ENCODE peak calls at places on chromosomes 13 and 19, in six cellular contexts. E is neural progenitor cell; P is hepatocyte; Q is CD4-positive, alpha-beta T cell; X is transverse colon; R is IMR-90. Z is an unnamed sample.

GRCh38 chr19:33401683-33402420 is 28.3 kb downstream of the CEBPG start:
- DNase-seq in E (no peak), P (no peak), Q (no peak), X (no peak), R (no peak), Z (no peak)

GRCh38 chr13:96540656-96541055 is 450.7 kb downstream of the HS6ST3 start:
- DNase-seq in E (no peak), P (no peak), Q (no peak), X (no peak), R (no peak), Z (no peak)

GRCh38 chr13:44420376-44421220 is 47.0 kb downstream of the SERP2 start:
- DNase-seq in E (no peak), P (no peak), Q (no peak), X (no peak), R (no peak), Z (peak)

GRCh38 chr13:104759069-104759468 is 1692.9 kb upstream of the SLC10A2 start:
- DNase-seq in E (no peak), P (no peak), Q (no peak), X (no peak), R (no peak), Z (no peak)

GRCh38 chr13:45257638-45258338 is 56.9 kb upstream of the KCTD4 start:
- DNase-seq in E (no peak), P (no peak), Q (no peak), X (no peak), R (peak), Z (no peak)

GRCh38 chr13:52447815-52448552 is 2.5 kb downstream of the VPS36 start:
- DNase-seq in E (peak), P (no peak), Q (no peak), X (no peak), R (no peak), Z (no peak)

GRCh38 chr13:41905600-41906254 is 55.2 kb downstream of the VWA8 start:
- DNase-seq in E (peak), P (peak), Q (no peak), X (no peak), R (peak), Z (no peak)

GRCh38 chr13:30111810-30112209 is 195.5 kb downstream of the KATNAL1 start:
- DNase-seq in E (no peak), P (no peak), Q (no peak), X (no peak), R (no peak), Z (no peak)

GRCh38 chr13:45873491-45874360 is 22.2 kb upstream of the SIAH3 start:
- DNase-seq in E (peak), P (no peak), Q (no peak), X (no peak), R (no peak), Z (no peak)

GRCh38 chr19:1567116-1567847 is 843 bp downstream of the MEX3D start:
- DNase-seq in E (peak), P (peak), Q (no peak), X (peak), R (no peak), Z (no peak)

GRCh38 chr13:29835280-29836061 is 14.9 kb downstream of the UBL3 start:
- DNase-seq in E (no peak), P (no peak), Q (no peak), X (no peak), R (no peak), Z (no peak)

DNA sequence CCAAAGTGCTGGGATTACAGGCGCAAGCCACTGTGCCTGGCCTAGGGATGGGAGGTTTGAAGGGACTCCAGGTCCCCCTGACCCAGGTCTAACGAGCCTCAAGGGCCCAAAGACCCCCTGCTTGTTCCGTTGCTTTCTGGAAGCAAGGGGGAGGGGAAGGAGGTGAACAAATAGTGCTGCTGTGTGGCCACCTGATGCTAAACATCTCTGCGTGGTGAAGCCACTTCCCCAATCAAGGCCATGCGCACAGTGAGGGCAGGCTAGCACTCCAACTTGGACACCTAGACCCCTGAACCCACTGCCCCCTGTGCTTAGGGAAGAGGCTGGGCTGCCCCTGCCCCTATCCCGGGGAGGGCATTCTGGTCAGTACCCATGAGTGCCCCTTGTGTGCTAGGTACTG is 24.0 kb downstream of the CARM1 start:
- DNase-seq in E (no peak), P (no peak), Q (no peak), X (no peak), R (no peak), Z (no peak)
- H3K27ac ChIP-seq in E (no peak), P (no peak), Q (no peak), X (no peak), R (no peak), Z (no peak)

DNA sequence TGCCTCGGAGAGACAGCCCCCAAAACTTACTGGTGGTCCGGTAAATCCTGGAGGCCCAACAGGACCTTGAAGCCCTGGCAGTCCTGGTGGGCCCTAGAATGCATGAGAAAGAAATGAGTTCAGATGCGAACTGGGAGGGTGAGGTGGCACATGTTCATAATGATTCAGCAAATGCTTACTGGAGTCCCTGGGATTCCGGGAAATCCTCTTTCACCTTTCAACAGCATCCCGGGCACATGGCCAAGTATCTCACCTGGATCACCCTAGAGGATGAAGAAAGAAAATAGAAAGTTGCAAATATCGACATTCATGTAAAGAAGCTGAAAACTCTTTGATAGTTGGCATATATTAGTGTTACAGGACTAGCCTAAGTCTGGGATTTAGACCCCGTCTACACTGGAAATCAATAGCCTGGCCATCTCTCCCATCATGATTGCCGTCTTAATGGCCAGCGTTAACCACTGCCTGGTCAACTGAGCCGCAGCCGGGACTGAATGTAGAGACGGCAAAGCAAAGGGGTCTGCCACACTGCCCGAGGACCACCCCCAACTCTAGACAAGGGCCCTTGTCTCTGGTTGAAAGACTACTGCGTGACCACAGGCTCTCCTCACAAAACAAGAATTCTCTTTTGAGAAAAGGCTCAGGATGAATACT is 96.9 kb downstream of the COL4A1 start:
- DNase-seq in E (no peak), P (no peak), Q (no peak), X (no peak), R (no peak), Z (no peak)
- TF ChIP-seq CTCF in E (no peak), P (no peak), Q (no peak), X (no peak), R (no peak), Z (no peak)

GRCh38 chr13:73428137-73428536 is 369.3 kb downstream of the KLF5 start:
- DNase-seq in E (no peak), P (peak), Q (no peak), X (no peak), R (peak), Z (no peak)
- H3K27ac ChIP-seq in E (no peak), P (peak), Q (no peak), X (no peak), R (no peak), Z (no peak)

GRCh38 chr19:58372311-58373133 is 8.3 kb downstream of the ZNF837 start:
- DNase-seq in E (no peak), P (no peak), Q (no peak), X (no peak), R (no peak), Z (no peak)
- TF ChIP-seq CTCF in E (no peak), P (no peak), Q (no peak), X (no peak), R (peak), Z (no peak)